ENCODE peak calls at places on chromosomes 6 and 20, in ten cellular contexts. One of them, this sample, is unnamed.

GRCh38 chr6:155887431-155887830 is 431.8 kb upstream of the NOX3 start:
- DNase-seq in H1: no peak
- DNase-seq in body of pancreas: no peak
- DNase-seq in stomach: no peak
- DNase-seq in BE2C: no peak
- DNase-seq in IMR-90: no peak
- DNase-seq in fibroblast of pulmonary artery: no peak
- DNase-seq in CD8-positive, alpha-beta T cell: no peak
- DNase-seq in nephron progenitor cell: no peak
- DNase-seq in neural progenitor cell: no peak
- DNase-seq in this sample: no peak

GRCh38 chr20:25272223-25273000 is 24.5 kb downstream of the PYGB start:
- DNase-seq in stomach: peak
- DNase-seq in BE2C: peak
- DNase-seq in CD8-positive, alpha-beta T cell: no peak
- DNase-seq in body of pancreas: no peak
- DNase-seq in fibroblast of pulmonary artery: no peak
- DNase-seq in neural progenitor cell: no peak
- DNase-seq in H1: peak
- DNase-seq in nephron progenitor cell: no peak
- DNase-seq in IMR-90: no peak
- DNase-seq in this sample: peak

GRCh38 chr6:122953766-122954165 is 42.3 kb upstream of the CLVS2 start:
- DNase-seq in fibroblast of pulmonary artery: no peak
- DNase-seq in nephron progenitor cell: no peak
- DNase-seq in CD8-positive, alpha-beta T cell: no peak
- DNase-seq in neural progenitor cell: no peak
- DNase-seq in stomach: no peak
- DNase-seq in IMR-90: no peak
- DNase-seq in BE2C: no peak
- DNase-seq in H1: no peak
- DNase-seq in body of pancreas: no peak
- DNase-seq in this sample: no peak

GRCh38 chr6:30344868-30345671 is at the start of gene RPP21:
- DNase-seq in BE2C: peak
- DNase-seq in H1: peak
- DNase-seq in fibroblast of pulmonary artery: peak
- DNase-seq in CD8-positive, alpha-beta T cell: peak
- DNase-seq in neural progenitor cell: peak
- DNase-seq in IMR-90: peak
- DNase-seq in body of pancreas: peak
- DNase-seq in nephron progenitor cell: peak
- DNase-seq in stomach: peak
- DNase-seq in this sample: peak

GRCh38 chr6:166449641-166450040 is 66.9 kb upstream of the MPC1 start:
- DNase-seq in stomach: peak
- DNase-seq in neural progenitor cell: no peak
- DNase-seq in fibroblast of pulmonary artery: no peak
- DNase-seq in BE2C: no peak
- DNase-seq in H1: no peak
- DNase-seq in CD8-positive, alpha-beta T cell: no peak
- DNase-seq in IMR-90: no peak
- DNase-seq in body of pancreas: no peak
- DNase-seq in nephron progenitor cell: no peak
- DNase-seq in this sample: no peak

GRCh38 chr6:26514984-26515383 is 14.9 kb downstream of the BTN1A1 start:
- DNase-seq in fibroblast of pulmonary artery: no peak
- DNase-seq in CD8-positive, alpha-beta T cell: no peak
- DNase-seq in neural progenitor cell: no peak
- DNase-seq in IMR-90: peak
- DNase-seq in stomach: no peak
- DNase-seq in BE2C: no peak
- DNase-seq in nephron progenitor cell: no peak
- DNase-seq in body of pancreas: no peak
- DNase-seq in H1: no peak
- DNase-seq in this sample: no peak

GRCh38 chr6:144460224-144461095 is 175.3 kb downstream of the UTRN start:
- DNase-seq in fibroblast of pulmonary artery: no peak
- DNase-seq in IMR-90: no peak
- DNase-seq in H1: no peak
- DNase-seq in BE2C: no peak
- DNase-seq in nephron progenitor cell: no peak
- DNase-seq in stomach: no peak
- DNase-seq in CD8-positive, alpha-beta T cell: no peak
- DNase-seq in neural progenitor cell: no peak
- DNase-seq in body of pancreas: no peak
- DNase-seq in this sample: no peak

GRCh38 chr6:145238787-145239186 is 496.5 kb downstream of the EPM2A start:
- DNase-seq in BE2C: no peak
- DNase-seq in fibroblast of pulmonary artery: no peak
- DNase-seq in stomach: no peak
- DNase-seq in CD8-positive, alpha-beta T cell: no peak
- DNase-seq in IMR-90: no peak
- DNase-seq in body of pancreas: no peak
- DNase-seq in H1: no peak
- DNase-seq in nephron progenitor cell: no peak
- DNase-seq in neural progenitor cell: no peak
- DNase-seq in this sample: no peak

GRCh38 chr6:28490191-28490890 is 25.3 kb downstream of the GPX6 start:
- DNase-seq in neural progenitor cell: peak
- DNase-seq in fibroblast of pulmonary artery: no peak
- DNase-seq in nephron progenitor cell: no peak
- DNase-seq in H1: no peak
- DNase-seq in stomach: no peak
- DNase-seq in IMR-90: peak
- DNase-seq in CD8-positive, alpha-beta T cell: no peak
- DNase-seq in BE2C: no peak
- DNase-seq in body of pancreas: no peak
- DNase-seq in this sample: no peak

GRCh38 chr6:15268130-15268908 is 22.4 kb downstream of the JARID2 start:
- DNase-seq in body of pancreas: no peak
- DNase-seq in fibroblast of pulmonary artery: no peak
- DNase-seq in IMR-90: no peak
- DNase-seq in stomach: no peak
- DNase-seq in neural progenitor cell: peak
- DNase-seq in H1: no peak
- DNase-seq in BE2C: no peak
- DNase-seq in CD8-positive, alpha-beta T cell: no peak
- DNase-seq in nephron progenitor cell: no peak
- DNase-seq in this sample: no peak

GRCh38 chr6:63597142-63598000 is 25.1 kb downstream of the LOC128125822 start:
- DNase-seq in CD8-positive, alpha-beta T cell: no peak
- DNase-seq in neural progenitor cell: no peak
- DNase-seq in nephron progenitor cell: no peak
- DNase-seq in BE2C: no peak
- DNase-seq in body of pancreas: no peak
- DNase-seq in IMR-90: no peak
- DNase-seq in stomach: no peak
- DNase-seq in fibroblast of pulmonary artery: peak
- DNase-seq in H1: no peak
- DNase-seq in this sample: no peak

GRCh38 chr20:61394088-61394822 is 142.2 kb downstream of the CDH4 start:
- DNase-seq in IMR-90: no peak
- DNase-seq in stomach: no peak
- DNase-seq in neural progenitor cell: no peak
- DNase-seq in fibroblast of pulmonary artery: no peak
- DNase-seq in body of pancreas: no peak
- DNase-seq in CD8-positive, alpha-beta T cell: no peak
- DNase-seq in nephron progenitor cell: no peak
- DNase-seq in H1: no peak
- DNase-seq in BE2C: no peak
- DNase-seq in this sample: no peak

GRCh38 chr6:26270903-26271639 is 93.9 kb upstream of the BTN3A2 start:
- DNase-seq in BE2C: peak
- DNase-seq in fibroblast of pulmonary artery: peak
- DNase-seq in IMR-90: peak
- DNase-seq in stomach: peak
- DNase-seq in neural progenitor cell: peak
- DNase-seq in nephron progenitor cell: peak
- DNase-seq in CD8-positive, alpha-beta T cell: peak
- DNase-seq in H1: peak
- DNase-seq in body of pancreas: peak
- DNase-seq in this sample: peak

GRCh38 chr20:36384022-36384619 is 78.0 kb downstream of the DLGAP4 start:
- DNase-seq in body of pancreas: peak
- DNase-seq in CD8-positive, alpha-beta T cell: peak
- DNase-seq in H1: peak
- DNase-seq in neural progenitor cell: peak
- DNase-seq in BE2C: no peak
- DNase-seq in nephron progenitor cell: peak
- DNase-seq in stomach: no peak
- DNase-seq in IMR-90: peak
- DNase-seq in fibroblast of pulmonary artery: peak
- DNase-seq in this sample: peak
- TF ChIP-seq CTCF in body of pancreas: no peak
- TF ChIP-seq CTCF in CD8-positive, alpha-beta T cell: no peak
- TF ChIP-seq CTCF in H1: peak
- TF ChIP-seq CTCF in neural progenitor cell: peak
- TF ChIP-seq CTCF in BE2C: no peak
- TF ChIP-seq CTCF in nephron progenitor cell: peak
- TF ChIP-seq CTCF in stomach: no peak
- TF ChIP-seq CTCF in IMR-90: peak
- TF ChIP-seq CTCF in fibroblast of pulmonary artery: peak
- TF ChIP-seq CTCF in this sample: no peak

GRCh38 chr6:126030045-126030444 is 43.7 kb downstream of the TRMT11 start:
- DNase-seq in fibroblast of pulmonary artery: no peak
- DNase-seq in body of pancreas: no peak
- DNase-seq in BE2C: no peak
- DNase-seq in neural progenitor cell: no peak
- DNase-seq in IMR-90: peak
- DNase-seq in H1: no peak
- DNase-seq in CD8-positive, alpha-beta T cell: no peak
- DNase-seq in stomach: no peak
- DNase-seq in nephron progenitor cell: no peak
- DNase-seq in this sample: no peak

GRCh38 chr6:126038234-126038633 is 51.9 kb downstream of the TRMT11 start:
- DNase-seq in IMR-90: no peak
- DNase-seq in body of pancreas: no peak
- DNase-seq in BE2C: no peak
- DNase-seq in H1: no peak
- DNase-seq in nephron progenitor cell: no peak
- DNase-seq in fibroblast of pulmonary artery: no peak
- DNase-seq in stomach: no peak
- DNase-seq in neural progenitor cell: no peak
- DNase-seq in CD8-positive, alpha-beta T cell: no peak
- DNase-seq in this sample: no peak

GRCh38 chr6:126034671-126035070 is 48.3 kb downstream of the TRMT11 start:
- DNase-seq in H1: no peak
- DNase-seq in IMR-90: no peak
- DNase-seq in body of pancreas: no peak
- DNase-seq in fibroblast of pulmonary artery: no peak
- DNase-seq in neural progenitor cell: no peak
- DNase-seq in stomach: no peak
- DNase-seq in CD8-positive, alpha-beta T cell: no peak
- DNase-seq in BE2C: no peak
- DNase-seq in nephron progenitor cell: no peak
- DNase-seq in this sample: no peak

GRCh38 chr6:126035764-126036163 is 49.4 kb downstream of the TRMT11 start:
- DNase-seq in body of pancreas: no peak
- DNase-seq in IMR-90: no peak
- DNase-seq in nephron progenitor cell: no peak
- DNase-seq in neural progenitor cell: peak
- DNase-seq in CD8-positive, alpha-beta T cell: no peak
- DNase-seq in H1: no peak
- DNase-seq in stomach: no peak
- DNase-seq in BE2C: no peak
- DNase-seq in fibroblast of pulmonary artery: no peak
- DNase-seq in this sample: no peak

GRCh38 chr6:126033696-126034095 is 47.4 kb downstream of the TRMT11 start:
- DNase-seq in neural progenitor cell: peak
- DNase-seq in BE2C: peak
- DNase-seq in nephron progenitor cell: peak
- DNase-seq in IMR-90: peak
- DNase-seq in CD8-positive, alpha-beta T cell: no peak
- DNase-seq in body of pancreas: peak
- DNase-seq in fibroblast of pulmonary artery: peak
- DNase-seq in stomach: no peak
- DNase-seq in H1: no peak
- DNase-seq in this sample: no peak
- TF ChIP-seq CTCF in neural progenitor cell: peak
- TF ChIP-seq CTCF in BE2C: peak
- TF ChIP-seq CTCF in nephron progenitor cell: peak
- TF ChIP-seq CTCF in IMR-90: peak
- TF ChIP-seq CTCF in CD8-positive, alpha-beta T cell: no peak
- TF ChIP-seq CTCF in body of pancreas: peak
- TF ChIP-seq CTCF in fibroblast of pulmonary artery: peak
- TF ChIP-seq CTCF in stomach: peak
- TF ChIP-seq CTCF in H1: peak
- TF ChIP-seq CTCF in this sample: no peak

GRCh38 chr6:40804905-40805304 is 217.7 kb upstream of the LRFN2 start:
- DNase-seq in fibroblast of pulmonary artery: no peak
- DNase-seq in CD8-positive, alpha-beta T cell: no peak
- DNase-seq in body of pancreas: no peak
- DNase-seq in IMR-90: no peak
- DNase-seq in nephron progenitor cell: no peak
- DNase-seq in H1: no peak
- DNase-seq in neural progenitor cell: peak
- DNase-seq in stomach: no peak
- DNase-seq in BE2C: no peak
- DNase-seq in this sample: no peak
- TF ChIP-seq CTCF in fibroblast of pulmonary artery: no peak
- TF ChIP-seq CTCF in CD8-positive, alpha-beta T cell: no peak
- TF ChIP-seq CTCF in body of pancreas: peak
- TF ChIP-seq CTCF in IMR-90: no peak
- TF ChIP-seq CTCF in nephron progenitor cell: peak
- TF ChIP-seq CTCF in H1: peak
- TF ChIP-seq CTCF in neural progenitor cell: peak
- TF ChIP-seq CTCF in stomach: no peak
- TF ChIP-seq CTCF in BE2C: peak
- TF ChIP-seq CTCF in this sample: no peak

DNA sequence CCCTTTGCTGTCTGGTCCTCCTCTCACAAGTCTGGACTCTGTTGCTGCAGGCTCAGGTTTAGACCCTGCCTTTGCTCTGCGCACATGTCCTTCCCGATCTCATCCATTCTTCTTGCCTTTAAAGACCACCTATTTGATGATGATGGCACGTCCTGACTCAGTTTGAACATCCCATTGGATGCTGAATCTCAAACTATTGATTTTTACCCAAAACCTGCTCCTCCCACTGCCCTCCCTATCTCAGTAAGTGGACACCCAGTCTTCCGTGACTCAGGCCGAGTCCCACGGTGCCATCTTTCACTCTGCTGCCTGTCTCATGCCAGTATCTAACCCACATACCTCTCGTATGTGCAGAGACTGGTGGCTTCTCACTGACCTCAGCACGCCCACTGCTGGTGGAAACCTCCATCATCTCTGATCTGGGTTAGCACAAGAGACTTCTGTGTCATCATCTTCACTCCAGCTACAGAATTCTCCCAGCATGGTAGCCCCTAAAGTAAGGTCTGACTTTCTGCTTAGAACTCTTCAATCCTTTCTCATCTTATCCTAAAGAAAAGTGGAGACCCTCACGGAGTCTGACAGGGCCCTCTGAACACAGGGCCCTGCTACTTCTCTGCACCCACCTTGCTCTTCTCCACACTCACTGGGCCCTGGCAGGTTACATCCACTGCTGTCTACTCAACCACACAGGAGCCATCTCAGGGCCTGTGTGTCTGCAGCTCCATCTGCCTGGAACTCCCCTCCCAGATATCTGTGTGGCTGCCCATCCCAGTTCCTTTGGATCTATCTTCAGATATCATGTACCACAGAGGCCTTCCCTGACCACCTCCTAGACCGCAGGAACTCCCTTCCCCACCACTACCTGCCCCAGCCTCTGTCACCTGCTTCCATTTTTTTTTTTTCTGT is 387.1 kb upstream of the AGPAT4 start:
- DNase-seq in stomach: no peak
- DNase-seq in BE2C: no peak
- DNase-seq in CD8-positive, alpha-beta T cell: no peak
- DNase-seq in fibroblast of pulmonary artery: no peak
- DNase-seq in neural progenitor cell: no peak
- DNase-seq in body of pancreas: no peak
- DNase-seq in H1: no peak
- DNase-seq in nephron progenitor cell: no peak
- DNase-seq in IMR-90: no peak
- DNase-seq in this sample: no peak
- TF ChIP-seq CTCF in stomach: no peak
- TF ChIP-seq CTCF in BE2C: peak
- TF ChIP-seq CTCF in CD8-positive, alpha-beta T cell: no peak
- TF ChIP-seq CTCF in fibroblast of pulmonary artery: no peak
- TF ChIP-seq CTCF in neural progenitor cell: no peak
- TF ChIP-seq CTCF in body of pancreas: no peak
- TF ChIP-seq CTCF in H1: peak
- TF ChIP-seq CTCF in nephron progenitor cell: no peak
- TF ChIP-seq CTCF in IMR-90: no peak
- TF ChIP-seq CTCF in this sample: no peak